ENCODE peak calls at places on chromosome 18, in nine cellular contexts. C is brain microvascular endothelial cell, G is body of pancreas, Q is endothelial cell of umbilical vein, J is heart left ventricle, W is bronchial epithelial cell, N is OCI-LY7, R is progenitor cell of endocrine pancreas, X is B cell. H is an unnamed sample.
A peak's percentile ranks its signal among the peaks of the same experiment; 100 is the strongest.

GRCh38 chr18:50178601-50179000 is 16.3 kb downstream of the MYO5B start:
- DNase-seq in C (no peak), G (no peak), Q (no peak), J (no peak), W (no peak), N (no peak), R (no peak), X (no peak), H (no peak)

GRCh38 chr18:76419811-76420210 is 75.2 kb downstream of the ZNF516 start:
- DNase-seq in C (no peak), G (no peak), Q (no peak), J (no peak), W (no peak), N (no peak), R (no peak), X (no peak), H (no peak)

GRCh38 chr18:9516437-9517064 is 41.2 kb downstream of the RALBP1 start:
- DNase-seq in C (no peak), G (peak; percentile 23), Q (peak; percentile 65), J (no peak), W (peak; percentile 59), N (peak; percentile 64), R (no peak), X (peak; percentile 46), H (peak; percentile 51)

GRCh38 chr18:27094621-27095020 is 90.5 kb downstream of the CHST9 start:
- DNase-seq in C (no peak), G (no peak), Q (no peak), J (no peak), W (peak; percentile 51), N (no peak), R (no peak), X (no peak), H (no peak)

GRCh38 chr18:48538531-48539405 is at the start of gene CTIF:
- DNase-seq in C (peak; percentile 99), G (peak; percentile 98), Q (peak; percentile 96), J (peak; percentile 95), W (peak; percentile 92), N (no peak), R (peak; percentile 83), X (peak; percentile 64), H (peak; percentile 96)

GRCh38 chr18:5420909-5421308 is 122.9 kb downstream of the EPB41L3 start:
- DNase-seq in C (no peak), G (no peak), Q (no peak), J (no peak), W (no peak), N (no peak), R (no peak), X (no peak), H (no peak)

GRCh38 chr18:69883781-69884180 is 63.9 kb downstream of the CD226 start:
- DNase-seq in C (no peak), G (no peak), Q (no peak), J (no peak), W (no peak), N (no peak), R (no peak), X (no peak), H (no peak)

GRCh38 chr18:22210331-22210754 is 41.0 kb downstream of the GATA6 start:
- DNase-seq in C (peak; percentile 47), G (no peak), Q (peak; percentile 68), J (no peak), W (peak; percentile 38), N (no peak), R (no peak), X (no peak), H (peak; percentile 24)

GRCh38 chr18:56716692-56717146 is 65.6 kb downstream of the WDR7 start:
- DNase-seq in C (no peak), G (no peak), Q (no peak), J (no peak), W (no peak), N (no peak), R (no peak), X (no peak), H (peak; percentile 2)

GRCh38 chr18:33051397-33051796 is 278.6 kb upstream of the KLHL14 start:
- DNase-seq in C (no peak), G (peak; percentile 36), Q (peak; percentile 54), J (no peak), W (peak; percentile 68), N (no peak), R (no peak), X (no peak), H (no peak)

GRCh38 chr18:63773616-63774015 is 1.6 kb upstream of the SERPINB7 start:
- DNase-seq in C (no peak), G (no peak), Q (no peak), J (no peak), W (no peak), N (no peak), R (no peak), X (no peak), H (no peak)

GRCh38 chr18:63472380-63472779 is 4.4 kb upstream of the SERPINB5 start:
- DNase-seq in C (no peak), G (no peak), Q (no peak), J (no peak), W (peak; percentile 99), N (no peak), R (no peak), X (no peak), H (no peak)

GRCh38 chr18:3071676-3072075 is 58.7 kb upstream of the LPIN2 start:
- DNase-seq in C (no peak), G (no peak), Q (no peak), J (no peak), W (no peak), N (no peak), R (no peak), X (no peak), H (no peak)

GRCh38 chr18:50397023-50397422 is 22.2 kb downstream of the SKA1 start:
- DNase-seq in C (no peak), G (no peak), Q (no peak), J (no peak), W (no peak), N (no peak), R (no peak), X (no peak), H (peak; percentile 20)

GRCh38 chr18:46035701-46036680 is 36.1 kb downstream of the PSTPIP2 start:
- DNase-seq in C (peak; percentile 56), G (no peak), Q (no peak), J (no peak), W (no peak), N (no peak), R (no peak), X (no peak), H (peak; percentile 75)

GRCh38 chr18:31206787-31207381 is 44.2 kb upstream of the DSC1 start:
- DNase-seq in C (peak; percentile 33), G (peak; percentile 88), Q (peak; percentile 34), J (no peak), W (peak; percentile 96), N (no peak), R (peak; percentile 15), X (no peak), H (no peak)

GRCh38 chr18:2641638-2642037 is 13.9 kb upstream of the SMCHD1 start:
- DNase-seq in C (no peak), G (no peak), Q (no peak), J (no peak), W (no peak), N (peak; percentile 85), R (no peak), X (peak; percentile 69), H (no peak)

GRCh38 chr18:75041586-75041985 is 167.4 kb downstream of the PTGR3 start:
- DNase-seq in C (peak; percentile 17), G (no peak), Q (peak; percentile 49), J (no peak), W (peak; percentile 41), N (peak; percentile 6), R (no peak), X (no peak), H (peak; percentile 13)
- TF ChIP-seq CTCF in C (peak; percentile 68), G (no peak), Q (peak; percentile 52), J (no peak), W (peak; percentile 54), N (peak; percentile 55), R (peak; percentile 43), X (no peak), H (peak; percentile 54)

GRCh38 chr18:1510542-1511179 is 606.0 kb downstream of the ADCYAP1 start:
- DNase-seq in C (no peak), G (no peak), Q (no peak), J (peak; percentile 60), W (no peak), N (no peak), R (no peak), X (no peak), H (no peak)

GRCh38 chr18:1511619-1512311 is 607.1 kb downstream of the ADCYAP1 start:
- DNase-seq in C (no peak), G (no peak), Q (no peak), J (no peak), W (no peak), N (no peak), R (no peak), X (no peak), H (no peak)

DNA sequence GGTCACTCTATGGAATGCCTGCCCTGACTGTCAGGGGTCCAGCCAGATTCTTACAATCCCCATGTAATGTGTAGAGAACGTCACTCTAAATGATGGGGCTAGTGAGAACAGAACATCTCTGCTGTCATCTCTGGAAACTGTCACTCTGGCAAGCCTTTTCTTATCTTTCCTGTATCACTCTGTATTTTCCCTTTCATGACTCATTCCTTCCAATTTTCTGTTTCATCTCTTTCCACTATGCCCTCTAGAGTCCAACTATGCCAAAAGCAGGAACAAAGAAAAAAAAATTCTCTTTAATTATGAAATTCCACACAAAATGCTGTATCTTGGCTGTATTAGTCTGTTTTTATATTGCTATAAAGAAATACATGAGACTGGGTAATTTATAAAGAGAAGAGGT is 608.8 kb downstream of the ADCYAP1 start:
- DNase-seq in C (no peak), G (no peak), Q (no peak), J (no peak), W (no peak), N (no peak), R (no peak), X (no peak), H (no peak)
- TF ChIP-seq CTCF in C (no peak), G (no peak), Q (no peak), J (no peak), W (no peak), N (no peak), R (no peak), X (no peak), H (no peak)

DNA sequence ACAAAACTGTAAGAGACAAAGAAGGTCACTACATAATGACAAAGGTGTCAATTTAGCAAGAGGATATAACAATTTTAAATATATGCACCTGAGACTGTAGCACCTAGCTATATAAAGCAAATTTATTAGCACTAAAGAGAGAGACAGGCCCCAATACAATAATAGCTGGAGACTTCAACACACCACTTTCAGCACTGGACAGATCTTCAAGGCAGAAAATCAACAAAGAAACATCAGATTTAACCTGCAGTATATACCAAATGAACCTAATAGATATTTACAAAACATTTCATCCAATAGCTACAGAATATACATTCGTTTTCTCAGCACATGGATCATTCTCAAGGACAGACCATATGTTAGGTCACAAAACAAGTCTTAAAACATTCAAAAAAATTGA is 14.7 kb downstream of the MC2R start:
- DNase-seq in C (no peak), G (no peak), Q (no peak), J (no peak), W (no peak), N (no peak), R (no peak), X (no peak), H (no peak)
- TF ChIP-seq CTCF in C (no peak), G (no peak), Q (no peak), J (no peak), W (no peak), N (no peak), R (no peak), X (no peak), H (no peak)

GRCh38 chr18:23237524-23238151 is 102.4 kb downstream of the CABLES1 start:
- DNase-seq in C (peak; percentile 54), G (no peak), Q (peak; percentile 84), J (peak; percentile 79), W (peak; percentile 46), N (peak; percentile 93), R (no peak), X (peak; percentile 61), H (peak; percentile 58)
- TF ChIP-seq CTCF in C (peak; percentile 69), G (no peak), Q (peak; percentile 66), J (peak; percentile 7), W (peak; percentile 31), N (peak; percentile 65), R (peak; percentile 7), X (no peak), H (peak; percentile 56)

H was measured in AG10803.